ENCODE peak calls at places on chromosomes 11 and 22, in four cellular contexts. X is RPMI7951, F is heart left ventricle, I is mammary epithelial cell. Q is an unnamed sample.

GRCh38 chr22:44452531-44453420 is 45.3 kb downstream of the RTL6 start:
- DNase-seq in I (no peak), F (no peak), X (no peak), Q (no peak)

GRCh38 chr11:99015634-99016454 is 4.9 kb upstream of the CNTN5 start:
- DNase-seq in F (no peak), X (peak), I (peak), Q (peak)

GRCh38 chr11:57801185-57801490 is 39.5 kb downstream of the CTNND1 start:
- DNase-seq in I (no peak), F (no peak), X (no peak), Q (no peak)

GRCh38 chr11:44561964-44562734 is 3.3 kb upstream of the CD82 start:
- DNase-seq in X (no peak), I (no peak), F (no peak), Q (no peak)

GRCh38 chr11:93054881-93055280 is 85.4 kb downstream of the MTNR1B start:
- DNase-seq in X (peak), F (no peak), I (peak), Q (no peak)

GRCh38 chr11:38553033-38553432 is 1955.0 kb upstream of the RAG2 start:
- DNase-seq in I (no peak), F (no peak), X (no peak), Q (no peak)

GRCh38 chr11:108906329-108906728 is 241.5 kb downstream of the DDX10 start:
- DNase-seq in I (peak), F (no peak), X (peak), Q (no peak)

GRCh38 chr11:65355013-65355775 is 643 bp downstream of the TIGD3 start:
- DNase-seq in X (no peak), F (no peak), I (no peak), Q (peak)

GRCh38 chr11:27485930-27486773 is 13.6 kb upstream of the LGR4 start:
- DNase-seq in I (peak), X (peak), F (peak), Q (peak)

GRCh38 chr22:48492371-48493320 is 1335.0 kb downstream of the BRD1 start:
- DNase-seq in I (peak), X (peak), F (no peak), Q (peak)

GRCh38 chr11:74989269-74989655 is 529 bp downstream of the NEU3 start:
- DNase-seq in F (no peak), X (peak), I (peak), Q (no peak)

GRCh38 chr11:47406896-47407745 is 1.3 kb upstream of the SLC39A13 start:
- DNase-seq in F (no peak), X (no peak), I (no peak), Q (no peak)

GRCh38 chr22:39429186-39429585 is 27.6 kb upstream of the MGAT3 start:
- DNase-seq in I (no peak), X (no peak), F (no peak), Q (no peak)

GRCh38 chr11:44855138-44855849 is 95.4 kb downstream of the TP53I11 start:
- DNase-seq in I (no peak), X (no peak), F (no peak), Q (no peak)

GRCh38 chr11:69529001-69529400 is 47.5 kb downstream of the LINC01488 start:
- DNase-seq in I (no peak), F (no peak), X (no peak), Q (no peak)

GRCh38 chr11:84333196-84333595 is 1047.0 kb upstream of the CCDC90B start:
- DNase-seq in X (no peak), I (no peak), F (no peak), Q (no peak)

GRCh38 chr11:119445850-119446249 is 22.9 kb upstream of the THY1 start:
- DNase-seq in F (no peak), I (no peak), X (no peak), Q (no peak)

GRCh38 chr11:69232821-69233760 is 60.9 kb upstream of the MYEOV start:
- DNase-seq in F (no peak), X (no peak), I (no peak), Q (no peak)

Q was measured in AML-193.